ENCODE peak calls at places on chromosomes 12 and 14, in six cellular contexts. O is AG10803; Z is activated naive CD8-positive, alpha-beta T cell treated with anti-CD3 and anti-CD28 coated beads for 36 hours; Y is RPMI8226; C is fibroblast of mammary gland; X is stimulated activated CD4-positive, alpha-beta T cell treated with anti-CD3 and anti-CD28 coated beads, Interleukin-4, amount 100 ng/mL, for 48 hours. B is an unnamed sample.

GRCh38 chr14:55438066-55438683 is 2.2 kb downstream of the TBPL2 start:
- DNase-seq in O (peak), Z (no peak), Y (peak), C (peak), X (no peak), B (peak)

GRCh38 chr12:114405199-114405448 is 820 bp downstream of the TBX5 start:
- DNase-seq in O (no peak), Z (no peak), Y (no peak), C (no peak), X (no peak), B (no peak)

GRCh38 chr12:89135976-89136634 is 216.2 kb downstream of the DUSP6 start:
- DNase-seq in O (peak), Z (no peak), Y (no peak), C (peak), X (no peak), B (peak)

GRCh38 chr12:26642361-26642760 is 190.6 kb downstream of the ITPR2 start:
- DNase-seq in O (no peak), Z (no peak), Y (no peak), C (peak), X (no peak), B (peak)

GRCh38 chr12:121776190-121777098 is 17.0 kb downstream of the RHOF start:
- DNase-seq in O (peak), Z (peak), Y (peak), C (peak), X (peak), B (no peak)

GRCh38 chr14:90256354-90257131 is at the start of gene PSMC1:
- DNase-seq in O (peak), Z (peak), Y (peak), C (peak), X (peak), B (peak)

GRCh38 chr12:14280921-14281320 is 84.6 kb upstream of the ATF7IP start:
- DNase-seq in O (no peak), Z (no peak), Y (no peak), C (no peak), X (no peak), B (no peak)

GRCh38 chr12:93127582-93128331 is 198.7 kb upstream of the EEA1 start:
- DNase-seq in O (peak), Z (no peak), Y (peak), C (peak), X (no peak), B (peak)

GRCh38 chr14:98192946-98193345 is 1079.1 kb downstream of the BCL11B start:
- DNase-seq in O (no peak), Z (no peak), Y (no peak), C (no peak), X (no peak), B (no peak)

GRCh38 chr12:131436922-131437705 is 273.8 kb upstream of the SFSWAP start:
- DNase-seq in O (no peak), Z (no peak), Y (no peak), C (no peak), X (no peak), B (no peak)

GRCh38 chr14:90599748-90600507 is 203.1 kb downstream of the CALM1 start:
- DNase-seq in O (peak), Z (no peak), Y (peak), C (peak), X (no peak), B (peak)

GRCh38 chr14:34496007-34496678 is 34.1 kb upstream of the SPTSSA start:
- DNase-seq in O (peak), Z (no peak), Y (no peak), C (no peak), X (no peak), B (peak)

GRCh38 chr14:75650253-75651058 is 10.2 kb downstream of the ERG28 start:
- DNase-seq in O (no peak), Z (no peak), Y (no peak), C (no peak), X (no peak), B (no peak)

GRCh38 chr12:4857472-4858291 is 52.0 kb upstream of the KCNA1 start:
- DNase-seq in O (peak), Z (peak), Y (peak), C (peak), X (peak), B (peak)

GRCh38 chr12:79378496-79378895 is 312.3 kb downstream of the PAWR start:
- DNase-seq in O (peak), Z (no peak), Y (no peak), C (peak), X (no peak), B (peak)

GRCh38 chr12:82149045-82149444 is 209.1 kb downstream of the CCDC59 start:
- DNase-seq in O (no peak), Z (no peak), Y (no peak), C (no peak), X (no peak), B (no peak)

GRCh38 chr14:88289214-88289613 is 33.9 kb downstream of the KCNK10 start:
- DNase-seq in O (peak), Z (no peak), Y (no peak), C (no peak), X (no peak), B (no peak)

GRCh38 chr12:7206691-7207090 is 17.2 kb downstream of the PEX5 start:
- DNase-seq in O (no peak), Z (no peak), Y (no peak), C (no peak), X (no peak), B (no peak)

GRCh38 chr12:109951751-109952150 is 44.4 kb downstream of the GIT2 start:
- DNase-seq in O (peak), Z (no peak), Y (no peak), C (peak), X (no peak), B (peak)

GRCh38 chr12:132491349-132491663 is 1.4 kb downstream of the FBRSL1 start:
- DNase-seq in O (no peak), Z (no peak), Y (no peak), C (no peak), X (no peak), B (no peak)

GRCh38 chr14:25090716-25091454 is 40.9 kb upstream of the STXBP6 start:
- DNase-seq in O (peak), Z (no peak), Y (no peak), C (peak), X (no peak), B (peak)

GRCh38 chr12:49553512-49554088 is 14.3 kb downstream of the MCRS1 start:
- DNase-seq in O (no peak), Z (no peak), Y (peak), C (peak), X (no peak), B (peak)

GRCh38 chr14:53295985-53296582 is 143.0 kb upstream of the DDHD1 start:
- DNase-seq in O (peak), Z (no peak), Y (peak), C (peak), X (no peak), B (peak)

GRCh38 chr12:90099288-90099687 is 390.6 kb upstream of the ATP2B1 start:
- DNase-seq in O (no peak), Z (no peak), Y (no peak), C (peak), X (no peak), B (no peak)

GRCh38 chr12:88185988-88186387 is 43.9 kb downstream of the TMTC3 start:
- DNase-seq in O (peak), Z (no peak), Y (no peak), C (peak), X (no peak), B (peak)

GRCh38 chr12:52062167-52063080 is 7.4 kb upstream of the ATG101 start:
- DNase-seq in O (no peak), Z (no peak), Y (no peak), C (no peak), X (no peak), B (no peak)

GRCh38 chr12:75633789-75634188 is 122.4 kb upstream of the KRR1 start:
- DNase-seq in O (no peak), Z (no peak), Y (no peak), C (no peak), X (no peak), B (no peak)

GRCh38 chr14:91243098-91243483 is 1.4 kb downstream of the GPR68 start:
- DNase-seq in O (no peak), Z (no peak), Y (no peak), C (no peak), X (no peak), B (no peak)

GRCh38 chr12:108117163-108117849 is 11.8 kb upstream of the WSCD2 start:
- DNase-seq in O (no peak), Z (no peak), Y (no peak), C (no peak), X (no peak), B (no peak)

GRCh38 chr14:32233292-32233691 is 30.2 kb upstream of the RNU6-8 start:
- DNase-seq in O (no peak), Z (no peak), Y (no peak), C (no peak), X (no peak), B (peak)

GRCh38 chr12:11433664-11434063 is 38.3 kb upstream of the PRB2 start:
- DNase-seq in O (no peak), Z (no peak), Y (no peak), C (no peak), X (no peak), B (no peak)

GRCh38 chr12:19837543-19837942 is 398.3 kb downstream of the AEBP2 start:
- DNase-seq in O (no peak), Z (no peak), Y (no peak), C (no peak), X (no peak), B (no peak)

GRCh38 chr12:119839201-119839600 is 37.9 kb downstream of the CIT start:
- DNase-seq in O (no peak), Z (no peak), Y (no peak), C (no peak), X (no peak), B (no peak)

GRCh38 chr14:76701981-76702380 is 59.3 kb upstream of the VASH1 start:
- DNase-seq in O (no peak), Z (no peak), Y (no peak), C (peak), X (no peak), B (no peak)